ENCODE peak calls at places on chromosomes 1 and 21, in nine cellular contexts. O, X, I, Q, H, B, T, S and V are unnamed samples.

GRCh38 chr21:42149656-42150457 is 69.1 kb upstream of the ABCG1 start:
- DNase-seq in O (no peak), X (no peak), I (peak; percentile 62), Q (peak; percentile 27), H (no peak), B (no peak), T (peak; percentile 16), S (peak; percentile 29), V (no peak)

GRCh38 chr1:236717811-236718210 is 31.5 kb downstream of the ACTN2 start:
- DNase-seq in O (no peak), X (no peak), I (no peak), Q (no peak), H (no peak), B (no peak), T (no peak), S (no peak), V (no peak)

GRCh38 chr1:28926629-28927441 is 12.5 kb downstream of the EPB41 start:
- DNase-seq in O (no peak), X (peak; percentile 4), I (no peak), Q (peak; percentile 92), H (peak; percentile 30), B (no peak), T (no peak), S (no peak), V (no peak)

GRCh38 chr1:121586369-121587229 is 401.8 kb downstream of the SRGAP2C start:
- DNase-seq in O (no peak), X (no peak), I (no peak), Q (no peak), H (peak; percentile 18), B (no peak), T (peak; percentile 48), S (peak; percentile 80), V (no peak)

GRCh38 chr1:91828583-91829281 is 57.2 kb downstream of the TGFBR3 start:
- DNase-seq in O (no peak), X (no peak), I (no peak), Q (no peak), H (peak; percentile 60), B (no peak), T (peak; percentile 49), S (no peak), V (no peak)

GRCh38 chr1:216005916-216006315 is 417.3 kb downstream of the USH2A start:
- DNase-seq in O (no peak), X (peak; percentile 71), I (no peak), Q (no peak), H (no peak), B (no peak), T (no peak), S (no peak), V (no peak)

GRCh38 chr1:202049129-202049528 is 38.7 kb downstream of the ELF3 start:
- DNase-seq in O (peak; percentile 83), X (no peak), I (no peak), Q (no peak), H (peak; percentile 78), B (no peak), T (peak; percentile 60), S (no peak), V (no peak)

GRCh38 chr21:28737671-28738279 is 254.9 kb downstream of the LTN1 start:
- DNase-seq in O (no peak), X (peak; percentile 59), I (no peak), Q (no peak), H (no peak), B (no peak), T (no peak), S (no peak), V (no peak)

GRCh38 chr1:91700332-91700731 is 185.6 kb downstream of the TGFBR3 start:
- DNase-seq in O (peak; percentile 6), X (peak; percentile 59), I (no peak), Q (no peak), H (no peak), B (no peak), T (no peak), S (no peak), V (no peak)

GRCh38 chr1:154849645-154850131 is 20.4 kb downstream of the KCNN3 start:
- DNase-seq in O (no peak), X (no peak), I (no peak), Q (no peak), H (no peak), B (no peak), T (no peak), S (peak; percentile 66), V (no peak)

GRCh38 chr1:43359696-43360095 is 915 bp downstream of the CDC20 start:
- DNase-seq in O (no peak), X (no peak), I (no peak), Q (peak; percentile 8), H (no peak), B (no peak), T (no peak), S (no peak), V (no peak)

GRCh38 chr21:29018540-29018939 is 609 bp downstream of the RWDD2B start:
- DNase-seq in O (no peak), X (no peak), I (no peak), Q (no peak), H (no peak), B (no peak), T (no peak), S (no peak), V (no peak)

DNA sequence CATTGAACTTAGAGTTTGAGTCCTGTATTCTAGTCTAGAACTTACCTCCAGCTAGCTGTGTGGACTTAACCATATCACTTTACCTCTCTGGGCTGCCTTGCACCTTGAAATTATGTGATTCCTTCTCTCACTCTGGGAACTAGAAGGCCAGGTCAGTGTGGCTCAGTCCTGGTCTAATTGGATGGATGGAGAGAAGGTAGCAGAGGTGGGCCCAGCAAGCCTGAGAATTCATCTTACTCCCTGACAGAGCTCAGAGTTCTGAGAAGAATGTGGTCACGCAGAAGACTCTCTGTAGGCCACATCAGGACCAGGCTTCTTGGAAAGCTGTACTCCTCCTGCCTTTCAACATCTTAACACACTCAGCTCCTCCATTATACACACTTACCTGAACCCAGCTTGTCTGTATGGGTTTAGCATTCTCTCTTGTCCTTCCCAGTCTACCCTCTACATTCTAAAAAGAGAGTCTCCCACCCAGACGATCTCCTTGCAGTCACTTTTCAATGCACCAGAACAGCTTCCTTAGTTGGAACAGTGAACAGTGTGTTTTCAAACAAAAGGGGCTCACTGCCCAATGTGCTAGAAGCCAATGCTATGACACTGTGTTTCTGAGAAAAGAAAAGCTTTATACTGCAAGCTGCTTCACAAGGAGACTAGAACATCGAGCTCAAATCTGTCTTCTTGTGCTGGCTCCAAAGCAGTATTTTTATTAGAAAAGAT is 60.5 kb downstream of the CAPN9 start:
- DNase-seq in O (no peak), X (no peak), I (no peak), Q (no peak), H (no peak), B (no peak), T (no peak), S (peak; percentile 3), V (no peak)
- H3K4me1 ChIP-seq in O (no peaks in the 10 kb centered on the region), X (no peaks in the 10 kb centered on the region), I (peaks cover 7% of the 10 kb centered on the region), Q (no peaks in the 10 kb centered on the region), H (peaks cover 11% of the 10 kb centered on the region), B (peaks cover 28% of the 10 kb centered on the region), T (no peaks in the 10 kb centered on the region), S (no peaks in the 10 kb centered on the region), V (no peaks in the 10 kb centered on the region)

DNA sequence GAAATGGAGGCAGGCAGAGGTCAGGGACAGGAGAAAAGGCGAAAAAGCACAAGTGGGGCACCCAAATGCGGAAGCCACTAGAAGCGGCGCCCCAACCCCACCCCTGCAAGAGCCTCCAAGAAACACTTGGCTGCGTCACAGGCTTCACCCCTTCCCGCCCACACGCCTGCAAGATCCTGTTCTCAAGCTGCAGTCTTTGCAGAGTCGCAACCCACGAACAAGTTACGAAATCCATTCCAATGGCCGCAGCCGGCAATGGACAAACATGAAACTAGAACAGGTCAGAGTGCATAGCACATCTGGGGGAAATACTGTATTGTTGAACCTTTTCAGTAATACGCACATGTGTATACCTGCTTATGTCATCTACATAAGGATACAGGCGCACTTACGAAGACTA is 103.6 kb downstream of the PSMG1 start:
- DNase-seq in O (no peak), X (peak; percentile 33), I (peak; percentile 88), Q (no peak), H (peak; percentile 90), B (peak; percentile 44), T (peak; percentile 57), S (no peak), V (peak; percentile 83)
- H3K4me1 ChIP-seq in O (no peaks in the 10 kb centered on the region), X (peaks cover 4% of the 10 kb centered on the region), I (peaks cover 27% of the 10 kb centered on the region), Q (peaks cover 4% of the 10 kb centered on the region), H (peaks cover 11% of the 10 kb centered on the region), B (no peaks in the 10 kb centered on the region), T (peaks cover 16% of the 10 kb centered on the region), S (no peaks in the 10 kb centered on the region), V (no peaks in the 10 kb centered on the region)

GRCh38 chr1:175599212-175599681 is 144.1 kb downstream of the TNR start:
- DNase-seq in O (no peak), X (no peak), I (no peak), Q (peak; percentile 80), H (no peak), B (no peak), T (no peak), S (peak; percentile 86), V (peak; percentile 25)
- H3K4me1 ChIP-seq in O (no peaks in the 10 kb centered on the region), X (no peaks in the 10 kb centered on the region), I (peaks cover 5% of the 10 kb centered on the region), Q (peaks cover 52% of the 10 kb centered on the region), H (peaks cover 6% of the 10 kb centered on the region), B (no peaks in the 10 kb centered on the region), T (no peaks in the 10 kb centered on the region), S (peaks cover 3% of the 10 kb centered on the region), V (no peaks in the 10 kb centered on the region)

GRCh38 chr1:203516906-203517305 is 23.0 kb downstream of the OPTC start:
- DNase-seq in O (no peak), X (no peak), I (no peak), Q (no peak), H (no peak), B (no peak), T (no peak), S (peak; percentile 47), V (no peak)

GRCh38 chr1:203508463-203508862 is 14.5 kb downstream of the OPTC start:
- DNase-seq in O (no peak), X (no peak), I (no peak), Q (no peak), H (no peak), B (no peak), T (no peak), S (peak; percentile 82), V (no peak)

GRCh38 chr1:203517426-203517974 is 23.5 kb downstream of the OPTC start:
- DNase-seq in O (no peak), X (no peak), I (no peak), Q (no peak), H (no peak), B (no peak), T (no peak), S (peak; percentile 64), V (no peak)

GRCh38 chr1:203511513-203511912 is 17.6 kb downstream of the OPTC start:
- DNase-seq in O (no peak), X (no peak), I (no peak), Q (no peak), H (no peak), B (no peak), T (no peak), S (peak; percentile 49), V (no peak)

DNA sequence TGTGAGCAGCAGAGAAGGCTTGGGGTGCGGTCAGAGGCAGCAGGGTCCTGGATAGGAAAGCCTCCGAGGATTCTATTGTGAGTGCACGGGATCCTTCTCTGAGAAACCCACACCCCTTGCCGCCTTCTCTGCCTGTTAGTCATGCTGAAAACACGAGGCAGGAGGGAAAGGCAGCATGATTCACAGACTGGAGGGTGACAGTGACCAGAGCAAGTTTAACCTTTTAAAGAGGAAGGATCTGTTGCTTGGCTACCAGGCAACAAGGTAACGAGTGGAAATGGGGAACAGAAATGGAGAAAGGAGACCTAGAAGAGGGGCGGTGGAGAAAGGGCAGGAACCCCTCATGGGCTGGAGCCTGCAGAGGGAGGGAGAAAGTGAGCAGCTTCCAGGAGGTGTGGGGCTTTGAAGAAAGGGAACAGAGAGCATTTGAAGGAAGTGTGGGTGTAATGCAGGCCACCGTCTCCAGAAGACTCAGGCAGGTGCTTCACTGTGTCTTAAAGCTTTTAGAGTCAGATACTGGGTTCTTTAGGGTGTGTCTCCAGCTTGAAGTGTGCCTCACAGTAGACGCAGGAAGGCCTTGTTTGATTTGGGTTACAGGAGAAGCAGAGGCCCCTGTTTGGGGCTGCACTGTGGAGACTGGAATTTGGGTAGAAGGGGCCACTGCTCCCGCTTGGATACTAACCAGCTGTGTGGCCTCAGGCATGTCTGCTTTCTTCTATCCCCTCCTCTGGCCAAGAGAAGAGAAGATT is 19.1 kb downstream of the OPTC start:
- DNase-seq in O (peak; percentile 85), X (peak; percentile 97), I (peak; percentile 87), Q (peak; percentile 18), H (peak; percentile 67), B (no peak), T (no peak), S (peak; percentile 72), V (no peak)
- H3K4me1 ChIP-seq in O (peaks cover 42% of the 10 kb centered on the region), X (peaks cover 34% of the 10 kb centered on the region), I (peaks cover 52% of the 10 kb centered on the region), Q (no peaks in the 10 kb centered on the region), H (no peaks in the 10 kb centered on the region), B (peaks cover 20% of the 10 kb centered on the region), T (peaks cover 4% of the 10 kb centered on the region), S (peaks cover 17% of the 10 kb centered on the region), V (no peaks in the 10 kb centered on the region)